ENCODE peak calls at places on chromosomes 1 and 21, in ten cellular contexts. H is uterus, G is HCT116, J is right lobe of liver, F is ovary, M is breast epithelium, P is transverse colon, Y is Peyer's patch, S is heart left ventricle, Z is H1. N is an unnamed sample.
A peak's percentile ranks its signal among the peaks of the same experiment; 100 is the strongest.

GRCh38 chr1:194159941-194160340 is 973.5 kb upstream of the B3GALT2 start:
- DNase-seq in H (no peak), G (peak; percentile 8), J (no peak), F (no peak), M (no peak), P (no peak), Y (no peak), S (no peak), Z (no peak), N (no peak)

GRCh38 chr1:38758824-38759223 is 100.7 kb downstream of the RRAGC start:
- DNase-seq in H (no peak), G (no peak), J (no peak), F (no peak), M (no peak), P (no peak), Y (no peak), S (no peak), Z (no peak), N (no peak)

GRCh38 chr1:167434306-167434705 is 84.0 kb downstream of the CD247 start:
- DNase-seq in H (no peak), G (no peak), J (no peak), F (no peak), M (no peak), P (no peak), Y (no peak), S (no peak), Z (no peak), N (no peak)

GRCh38 chr1:97160796-97161195 is 439.2 kb downstream of the PTBP2 start:
- DNase-seq in H (no peak), G (no peak), J (no peak), F (no peak), M (no peak), P (no peak), Y (no peak), S (no peak), Z (no peak), N (no peak)

GRCh38 chr1:22281521-22282241 is 138.8 kb upstream of the WNT4 start:
- DNase-seq in H (no peak), G (no peak), J (no peak), F (no peak), M (no peak), P (no peak), Y (peak; percentile 24), S (no peak), Z (no peak), N (no peak)

GRCh38 chr1:53733975-53734649 is 4.9 kb downstream of the GLIS1 start:
- DNase-seq in H (no peak), G (no peak), J (no peak), F (no peak), M (no peak), P (no peak), Y (no peak), S (no peak), Z (no peak), N (no peak)

GRCh38 chr1:12078938-12079861 is 16.1 kb downstream of the TNFRSF8 start:
- DNase-seq in H (peak; percentile 27), G (peak; percentile 27), J (peak; percentile 46), F (peak; percentile 66), M (no peak), P (no peak), Y (peak; percentile 68), S (no peak), Z (no peak), N (peak; percentile 5)

GRCh38 chr1:212926364-212926757 is 24.0 kb upstream of the VASH2 start:
- DNase-seq in H (no peak), G (no peak), J (no peak), F (no peak), M (no peak), P (no peak), Y (no peak), S (no peak), Z (no peak), N (no peak)

GRCh38 chr1:41479808-41480160 is 4.7 kb downstream of the EDN2 start:
- DNase-seq in H (no peak), G (no peak), J (peak; percentile 64), F (no peak), M (no peak), P (no peak), Y (no peak), S (peak; percentile 17), Z (no peak), N (no peak)

GRCh38 chr1:150362721-150363425 is 1.1 kb upstream of the RPRD2 start:
- DNase-seq in H (no peak), G (no peak), J (no peak), F (peak; percentile 40), M (no peak), P (no peak), Y (no peak), S (no peak), Z (no peak), N (no peak)

GRCh38 chr1:158078569-158079080 is 85.2 kb downstream of the KIRREL1 start:
- DNase-seq in H (no peak), G (no peak), J (no peak), F (no peak), M (no peak), P (no peak), Y (no peak), S (no peak), Z (no peak), N (no peak)

GRCh38 chr1:19205403-19205802 is 4.7 kb downstream of the UBR4 start:
- DNase-seq in H (no peak), G (no peak), J (no peak), F (no peak), M (no peak), P (no peak), Y (no peak), S (no peak), Z (no peak), N (no peak)

GRCh38 chr1:150808134-150808533 is at the start of gene CTSK:
- DNase-seq in H (peak; percentile 37), G (no peak), J (no peak), F (no peak), M (no peak), P (no peak), Y (no peak), S (no peak), Z (no peak), N (no peak)

GRCh38 chr1:21294266-21295058 is 4.2 kb upstream of the ECE1 start:
- DNase-seq in H (no peak), G (peak; percentile 47), J (no peak), F (no peak), M (no peak), P (peak; percentile 80), Y (peak; percentile 93), S (no peak), Z (no peak), N (no peak)

GRCh38 chr1:223700388-223700918 is 11.9 kb upstream of the CAPN2 start:
- DNase-seq in H (no peak), G (peak; percentile 38), J (no peak), F (no peak), M (no peak), P (no peak), Y (no peak), S (no peak), Z (no peak), N (no peak)

GRCh38 chr1:53732912-53733317 is 6.0 kb downstream of the GLIS1 start:
- DNase-seq in H (no peak), G (no peak), J (no peak), F (no peak), M (no peak), P (no peak), Y (no peak), S (no peak), Z (no peak), N (no peak)

GRCh38 chr21:17612023-17612564 is 607 bp downstream of the BTG3 start:
- DNase-seq in H (peak; percentile 47), G (no peak), J (peak; percentile 70), F (peak; percentile 66), M (peak; percentile 27), P (peak; percentile 41), Y (peak; percentile 62), S (peak; percentile 36), Z (no peak), N (peak; percentile 2)

GRCh38 chr1:228136908-228137307 is 3.2 kb upstream of the GUK1 start:
- DNase-seq in H (no peak), G (no peak), J (no peak), F (no peak), M (no peak), P (no peak), Y (no peak), S (no peak), Z (no peak), N (no peak)

GRCh38 chr1:164423136-164423535 is 135.8 kb upstream of the PBX1 start:
- DNase-seq in H (no peak), G (no peak), J (no peak), F (no peak), M (no peak), P (no peak), Y (no peak), S (no peak), Z (no peak), N (no peak)

DNA sequence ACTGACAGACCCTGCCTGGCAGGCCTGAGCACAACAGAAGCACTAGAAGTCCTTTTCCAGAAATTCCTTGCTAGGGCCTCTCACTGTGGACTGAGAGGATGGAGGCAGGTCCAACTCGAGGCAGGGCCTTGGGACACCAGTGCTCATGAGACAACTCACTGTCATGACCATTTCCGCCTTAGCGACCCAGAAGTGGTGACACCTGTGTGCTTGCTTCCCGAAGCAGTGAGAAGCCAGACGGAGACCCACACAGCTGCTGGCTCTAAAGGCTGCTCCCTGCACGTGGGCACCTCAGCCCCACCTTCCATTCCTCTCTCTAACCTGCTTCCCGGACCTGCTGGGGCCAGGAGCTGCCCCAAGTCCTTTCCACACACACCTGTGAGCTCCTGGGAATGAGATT is 33.0 kb downstream of the KCNC4 start:
- DNase-seq in H (no peak), G (no peak), J (no peak), F (no peak), M (no peak), P (no peak), Y (no peak), S (no peak), Z (no peak), N (no peak)
- H3K4me1 ChIP-seq in H (no peaks in the 10 kb centered on the region), G (no peaks in the 10 kb centered on the region), J (no peaks in the 10 kb centered on the region), F (peaks cover 3% of the 10 kb centered on the region), M (peaks cover 7% of the 10 kb centered on the region), P (no peaks in the 10 kb centered on the region), Y (no peaks in the 10 kb centered on the region), S (peaks cover 16% of the 10 kb centered on the region), Z (peaks cover 21% of the 10 kb centered on the region), N (peaks cover 18% of the 10 kb centered on the region)

GRCh38 chr1:11042995-11043874 is 3.8 kb downstream of the MASP2 start:
- DNase-seq in H (no peak), G (no peak), J (no peak), F (no peak), M (no peak), P (no peak), Y (no peak), S (no peak), Z (no peak), N (no peak)
- TF ChIP-seq POLR2A in H (no peak), G (no peak), J (no peak), F (no peak), M (no peak), P (no peak), Y (no peak), S (no peak), Z (no peak), N (no peak)

GRCh38 chr1:89466307-89466925 is 58.2 kb upstream of the LRRC8B start:
- DNase-seq in H (no peak), G (no peak), J (no peak), F (no peak), M (no peak), P (no peak), Y (no peak), S (no peak), Z (no peak), N (no peak)
- H3K4me3 ChIP-seq in H (no peak overlapping the region), G (no peak overlapping the region), J (no peak overlapping the region), F (no peak overlapping the region), M (no peak overlapping the region), P (no peak overlapping the region), Y (no peak overlapping the region), S (no peak overlapping the region), Z (no peak overlapping the region), N (no peak overlapping the region)

GRCh38 chr1:3359346-3360157 is 94.9 kb upstream of the ARHGEF16 start:
- DNase-seq in H (no peak), G (no peak), J (no peak), F (no peak), M (no peak), P (peak; percentile 54), Y (no peak), S (no peak), Z (no peak), N (no peak)
- H3K4me1 ChIP-seq in H (no peaks in the 10 kb centered on the region), G (no peaks in the 10 kb centered on the region), J (no peaks in the 10 kb centered on the region), F (peaks cover 4% of the 10 kb centered on the region), M (no peaks in the 10 kb centered on the region), P (no peaks in the 10 kb centered on the region), Y (no peaks in the 10 kb centered on the region), S (no peaks in the 10 kb centered on the region), Z (peaks cover 11% of the 10 kb centered on the region), N (no peaks in the 10 kb centered on the region)